ENCODE peak calls at places on chromosomes 12 and 14, in five cellular contexts. C is naive B cell; L is left ventricle myocardium superior; K is activated CD4-positive, alpha-beta T cell treated with anti-CD3 and anti-CD28 coated beads for 4 hours; I is HFF-Myc. B is an unnamed sample.

GRCh38 chr12:3214508-3215365 is 137.6 kb downstream of the TSPAN9 start:
- DNase-seq in C (no peak), L (peak; percentile 26), K (no peak), I (no peak), B (no peak)

GRCh38 chr14:24458736-24459135 is 16.2 kb upstream of the SDR39U1 start:
- DNase-seq in C (no peak), L (no peak), K (no peak), I (no peak), B (no peak)

GRCh38 chr12:51033048-51033447 is 6.9 kb upstream of the SLC11A2 start:
- DNase-seq in C (no peak), L (no peak), K (no peak), I (no peak), B (no peak)

GRCh38 chr12:32843528-32844095 is 53.0 kb downstream of the PKP2 start:
- DNase-seq in C (no peak), L (no peak), K (no peak), I (no peak), B (no peak)

GRCh38 chr12:22543246-22544037 is 900 bp downstream of the C2CD5 start:
- DNase-seq in C (peak; percentile 40), L (peak; percentile 72), K (peak; percentile 35), I (no peak), B (peak; percentile 73)

GRCh38 chr14:79278798-79279644 is 932.3 kb downstream of the DIO2 start:
- DNase-seq in C (no peak), L (peak; percentile 67), K (no peak), I (peak; percentile 43), B (peak; percentile 78)

GRCh38 chr12:13299457-13299856 is 102.9 kb downstream of the EMP1 start:
- DNase-seq in C (no peak), L (no peak), K (no peak), I (no peak), B (no peak)

GRCh38 chr14:76924363-76925151 is 98.3 kb downstream of the LRRC74A start:
- DNase-seq in C (no peak), L (no peak), K (peak; percentile 33), I (no peak), B (peak; percentile 68)

GRCh38 chr12:41202051-41202450 is 13.9 kb downstream of the PDZRN4 start:
- DNase-seq in C (no peak), L (no peak), K (no peak), I (no peak), B (no peak)

GRCh38 chr14:97426776-97427175 is 629.6 kb downstream of the VRK1 start:
- DNase-seq in C (no peak), L (no peak), K (no peak), I (no peak), B (no peak)

GRCh38 chr14:23094666-23095195 is at the start of gene ACIN1:
- DNase-seq in C (no peak), L (peak; percentile 100), K (peak; percentile 78), I (peak; percentile 68), B (peak; percentile 80)

GRCh38 chr12:15534870-15535269 is 212.6 kb downstream of the PTPRO start:
- DNase-seq in C (no peak), L (no peak), K (no peak), I (no peak), B (no peak)

GRCh38 chr12:53078425-53079225 is 565 bp downstream of the SPRYD3 start:
- DNase-seq in C (no peak), L (no peak), K (peak; percentile 46), I (no peak), B (peak; percentile 52)

GRCh38 chr12:118189761-118190181 is 53.8 kb downstream of the PEBP1 start:
- DNase-seq in C (no peak), L (peak; percentile 59), K (no peak), I (no peak), B (peak; percentile 62)

GRCh38 chr12:28958553-28959195 is 190.4 kb upstream of the FAR2 start:
- DNase-seq in C (no peak), L (no peak), K (no peak), I (no peak), B (no peak)

B was measured in sciatic nerve.